ENCODE peak calls at places on chromosomes 16 and 17, in six cellular contexts. One of them, this sample, is unnamed.

GRCh38 chr17:4658478-4659305 is 17.2 kb upstream of the ALOX15 start:
- DNase-seq in tibial nerve: no peak
- DNase-seq in A172: peak
- DNase-seq in skeletal muscle cell: peak
- DNase-seq in activated gamma-delta T cell treated with Interleukin-2 at 50 U/mL for 16 hours: no peak
- DNase-seq in NCI-H774: no peak
- DNase-seq in this sample: peak

GRCh38 chr16:9007177-9007794 is 43.6 kb upstream of the USP7 start:
- DNase-seq in activated gamma-delta T cell treated with Interleukin-2 at 50 U/mL for 16 hours: no peak
- DNase-seq in skeletal muscle cell: peak
- DNase-seq in A172: peak
- DNase-seq in NCI-H774: no peak
- DNase-seq in tibial nerve: no peak
- DNase-seq in this sample: peak

GRCh38 chr16:31487720-31488629 is 5.1 kb downstream of the SLC5A2 start:
- DNase-seq in tibial nerve: no peak
- DNase-seq in NCI-H774: peak
- DNase-seq in A172: no peak
- DNase-seq in skeletal muscle cell: no peak
- DNase-seq in activated gamma-delta T cell treated with Interleukin-2 at 50 U/mL for 16 hours: peak
- DNase-seq in this sample: peak

GRCh38 chr16:81723098-81723723 is 55.9 kb upstream of the PLCG2 start:
- DNase-seq in NCI-H774: peak
- DNase-seq in A172: peak
- DNase-seq in tibial nerve: no peak
- DNase-seq in skeletal muscle cell: peak
- DNase-seq in activated gamma-delta T cell treated with Interleukin-2 at 50 U/mL for 16 hours: peak
- DNase-seq in this sample: peak

GRCh38 chr17:33924105-33924504 is 331.0 kb upstream of the CCL2 start:
- DNase-seq in A172: no peak
- DNase-seq in activated gamma-delta T cell treated with Interleukin-2 at 50 U/mL for 16 hours: no peak
- DNase-seq in NCI-H774: no peak
- DNase-seq in skeletal muscle cell: no peak
- DNase-seq in tibial nerve: no peak
- DNase-seq in this sample: no peak

GRCh38 chr17:57213180-57213825 is 43.0 kb upstream of the MSI2 start:
- DNase-seq in tibial nerve: no peak
- DNase-seq in skeletal muscle cell: no peak
- DNase-seq in NCI-H774: no peak
- DNase-seq in A172: no peak
- DNase-seq in activated gamma-delta T cell treated with Interleukin-2 at 50 U/mL for 16 hours: no peak
- DNase-seq in this sample: no peak

GRCh38 chr17:34443832-34444469 is 80.9 kb upstream of the CCL1 start:
- DNase-seq in A172: no peak
- DNase-seq in tibial nerve: no peak
- DNase-seq in NCI-H774: no peak
- DNase-seq in skeletal muscle cell: no peak
- DNase-seq in activated gamma-delta T cell treated with Interleukin-2 at 50 U/mL for 16 hours: no peak
- DNase-seq in this sample: no peak

GRCh38 chr16:12126091-12126806 is 149.7 kb downstream of the SNX29 start:
- DNase-seq in tibial nerve: no peak
- DNase-seq in NCI-H774: no peak
- DNase-seq in skeletal muscle cell: no peak
- DNase-seq in A172: no peak
- DNase-seq in activated gamma-delta T cell treated with Interleukin-2 at 50 U/mL for 16 hours: no peak
- DNase-seq in this sample: no peak

GRCh38 chr17:80827646-80828643 is 163.7 kb upstream of the CHMP6 start:
- DNase-seq in NCI-H774: no peak
- DNase-seq in tibial nerve: no peak
- DNase-seq in A172: peak
- DNase-seq in activated gamma-delta T cell treated with Interleukin-2 at 50 U/mL for 16 hours: no peak
- DNase-seq in skeletal muscle cell: no peak
- DNase-seq in this sample: no peak

GRCh38 chr17:36890398-36891190 is 46.7 kb upstream of the LHX1 start:
- DNase-seq in tibial nerve: no peak
- DNase-seq in A172: no peak
- DNase-seq in NCI-H774: no peak
- DNase-seq in activated gamma-delta T cell treated with Interleukin-2 at 50 U/mL for 16 hours: no peak
- DNase-seq in skeletal muscle cell: no peak
- DNase-seq in this sample: no peak

This sample was measured in MG63.